ENCODE peak calls at places on chromosomes 2 and 18, in six cellular contexts. One of them, this sample, is unnamed.
A peak's percentile ranks its signal among the peaks of the same experiment; 100 is the strongest.

GRCh38 chr18:74623047-74623816 is 25.6 kb downstream of the ZNF407 start:
- DNase-seq in PC-9: peak; percentile 8
- DNase-seq in fibroblast of lung: peak; percentile 32
- DNase-seq in ovary: no peak
- DNase-seq in left ventricle myocardium inferior: no peak
- DNase-seq in lower lobe of right lung: no peak
- DNase-seq in this sample: no peak

GRCh38 chr2:150327546-150328495 is 159.6 kb downstream of the RND3 start:
- DNase-seq in PC-9: no peak
- DNase-seq in fibroblast of lung: no peak
- DNase-seq in ovary: no peak
- DNase-seq in left ventricle myocardium inferior: no peak
- DNase-seq in lower lobe of right lung: no peak
- DNase-seq in this sample: no peak

GRCh38 chr2:178328037-178328436 is 122.9 kb downstream of the PRKRA start:
- DNase-seq in PC-9: no peak
- DNase-seq in fibroblast of lung: peak; percentile 48
- DNase-seq in ovary: no peak
- DNase-seq in left ventricle myocardium inferior: no peak
- DNase-seq in lower lobe of right lung: no peak
- DNase-seq in this sample: no peak

GRCh38 chr2:68320118-68320641 is 431 bp upstream of the CNRIP1 start:
- DNase-seq in PC-9: no peak
- DNase-seq in fibroblast of lung: no peak
- DNase-seq in ovary: peak; percentile 24
- DNase-seq in left ventricle myocardium inferior: no peak
- DNase-seq in lower lobe of right lung: no peak
- DNase-seq in this sample: no peak

GRCh38 chr2:102063948-102064678 is 72.4 kb downstream of the IL1R2 start:
- DNase-seq in PC-9: peak; percentile 75
- DNase-seq in fibroblast of lung: peak; percentile 99
- DNase-seq in ovary: peak; percentile 88
- DNase-seq in left ventricle myocardium inferior: peak; percentile 81
- DNase-seq in lower lobe of right lung: peak; percentile 87
- DNase-seq in this sample: no peak

GRCh38 chr2:103401621-103402020 is 639.8 kb downstream of the TMEM182 start:
- DNase-seq in PC-9: no peak
- DNase-seq in fibroblast of lung: peak; percentile 72
- DNase-seq in ovary: no peak
- DNase-seq in left ventricle myocardium inferior: no peak
- DNase-seq in lower lobe of right lung: no peak
- DNase-seq in this sample: no peak

GRCh38 chr18:6341303-6341702 is 73.4 kb downstream of the L3MBTL4 start:
- DNase-seq in PC-9: no peak
- DNase-seq in fibroblast of lung: no peak
- DNase-seq in ovary: no peak
- DNase-seq in left ventricle myocardium inferior: no peak
- DNase-seq in lower lobe of right lung: no peak
- DNase-seq in this sample: no peak

GRCh38 chr2:222837643-222838056 is 23.2 kb upstream of the ACSL3 start:
- DNase-seq in PC-9: peak; percentile 75
- DNase-seq in fibroblast of lung: no peak
- DNase-seq in ovary: no peak
- DNase-seq in left ventricle myocardium inferior: no peak
- DNase-seq in lower lobe of right lung: no peak
- DNase-seq in this sample: no peak

GRCh38 chr18:13574761-13575160 is 151.6 kb downstream of the FAM210A start:
- DNase-seq in PC-9: no peak
- DNase-seq in fibroblast of lung: no peak
- DNase-seq in ovary: no peak
- DNase-seq in left ventricle myocardium inferior: no peak
- DNase-seq in lower lobe of right lung: no peak
- DNase-seq in this sample: no peak

GRCh38 chr2:238117199-238118154 is 17.3 kb downstream of the ESPNL start:
- DNase-seq in PC-9: peak; percentile 79
- DNase-seq in fibroblast of lung: no peak
- DNase-seq in ovary: no peak
- DNase-seq in left ventricle myocardium inferior: peak; percentile 8
- DNase-seq in lower lobe of right lung: no peak
- DNase-seq in this sample: no peak

DNA sequence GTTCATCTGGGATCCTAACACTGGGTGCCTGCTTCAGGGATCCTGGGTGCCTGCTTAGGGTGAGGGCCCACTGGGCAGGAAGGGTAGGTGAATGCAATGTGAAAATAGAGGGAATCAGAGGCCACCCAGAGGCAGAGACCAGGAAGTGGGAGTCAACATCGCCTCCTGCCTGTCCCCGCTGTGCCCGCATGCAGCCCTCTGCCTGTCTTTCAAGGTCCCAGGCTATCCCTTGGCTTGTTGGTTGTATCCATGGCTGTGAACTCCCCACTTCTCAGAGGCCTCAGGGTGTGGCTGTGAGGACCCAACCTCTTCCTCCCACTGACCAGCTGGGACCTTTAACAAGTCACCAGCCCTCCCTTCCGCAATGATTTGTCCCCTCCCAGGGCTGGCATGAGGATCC is 26.5 kb downstream of the PSD4 start:
- DNase-seq in PC-9: no peak
- DNase-seq in fibroblast of lung: no peak
- DNase-seq in ovary: no peak
- DNase-seq in left ventricle myocardium inferior: no peak
- DNase-seq in lower lobe of right lung: no peak
- DNase-seq in this sample: no peak
- TF ChIP-seq CTCF in PC-9: no peak
- TF ChIP-seq CTCF in fibroblast of lung: no peak
- TF ChIP-seq CTCF in ovary: no peak
- TF ChIP-seq CTCF in left ventricle myocardium inferior: no peak
- TF ChIP-seq CTCF in lower lobe of right lung: no peak
- TF ChIP-seq CTCF in this sample: no peak

GRCh38 chr2:152379089-152379488 is 44.1 kb downstream of the FMNL2 start:
- DNase-seq in PC-9: no peak
- DNase-seq in fibroblast of lung: no peak
- DNase-seq in ovary: no peak
- DNase-seq in left ventricle myocardium inferior: no peak
- DNase-seq in lower lobe of right lung: no peak
- DNase-seq in this sample: no peak
- TF ChIP-seq CTCF in PC-9: no peak
- TF ChIP-seq CTCF in fibroblast of lung: no peak
- TF ChIP-seq CTCF in ovary: no peak
- TF ChIP-seq CTCF in left ventricle myocardium inferior: no peak
- TF ChIP-seq CTCF in lower lobe of right lung: no peak
- TF ChIP-seq CTCF in this sample: no peak

GRCh38 chr2:173401716-173402326 is 47.1 kb downstream of the CDCA7 start:
- DNase-seq in PC-9: no peak
- DNase-seq in fibroblast of lung: no peak
- DNase-seq in ovary: no peak
- DNase-seq in left ventricle myocardium inferior: no peak
- DNase-seq in lower lobe of right lung: no peak
- DNase-seq in this sample: no peak

GRCh38 chr2:173397539-173397938 is 42.9 kb downstream of the CDCA7 start:
- DNase-seq in PC-9: no peak
- DNase-seq in fibroblast of lung: no peak
- DNase-seq in ovary: no peak
- DNase-seq in left ventricle myocardium inferior: no peak
- DNase-seq in lower lobe of right lung: no peak
- DNase-seq in this sample: no peak

GRCh38 chr2:173399229-173399628 is 44.6 kb downstream of the CDCA7 start:
- DNase-seq in PC-9: no peak
- DNase-seq in fibroblast of lung: no peak
- DNase-seq in ovary: no peak
- DNase-seq in left ventricle myocardium inferior: no peak
- DNase-seq in lower lobe of right lung: no peak
- DNase-seq in this sample: no peak

GRCh38 chr2:173402405-173402974 is 47.8 kb downstream of the CDCA7 start:
- DNase-seq in PC-9: peak; percentile 88
- DNase-seq in fibroblast of lung: peak; percentile 87
- DNase-seq in ovary: peak; percentile 64
- DNase-seq in left ventricle myocardium inferior: peak; percentile 71
- DNase-seq in lower lobe of right lung: peak; percentile 70
- DNase-seq in this sample: peak; percentile 76

GRCh38 chr2:173400760-173401159 is 46.1 kb downstream of the CDCA7 start:
- DNase-seq in PC-9: no peak
- DNase-seq in fibroblast of lung: no peak
- DNase-seq in ovary: no peak
- DNase-seq in left ventricle myocardium inferior: no peak
- DNase-seq in lower lobe of right lung: no peak
- DNase-seq in this sample: no peak
- TF ChIP-seq CTCF in PC-9: peak; percentile 22
- TF ChIP-seq CTCF in fibroblast of lung: no peak
- TF ChIP-seq CTCF in ovary: no peak
- TF ChIP-seq CTCF in left ventricle myocardium inferior: no peak
- TF ChIP-seq CTCF in lower lobe of right lung: no peak
- TF ChIP-seq CTCF in this sample: peak; percentile 38

GRCh38 chr2:96330407-96330806 is 5.2 kb upstream of the NCAPH start:
- DNase-seq in PC-9: peak; percentile 22
- DNase-seq in fibroblast of lung: peak; percentile 82
- DNase-seq in ovary: no peak
- DNase-seq in left ventricle myocardium inferior: no peak
- DNase-seq in lower lobe of right lung: no peak
- DNase-seq in this sample: no peak

GRCh38 chr2:96336104-96336775 is 674 bp downstream of the NCAPH start:
- DNase-seq in PC-9: no peak
- DNase-seq in fibroblast of lung: no peak
- DNase-seq in ovary: no peak
- DNase-seq in left ventricle myocardium inferior: no peak
- DNase-seq in lower lobe of right lung: no peak
- DNase-seq in this sample: no peak

GRCh38 chr2:96329870-96330269 is 4.8 kb downstream of the ITPRIPL1 start:
- DNase-seq in PC-9: no peak
- DNase-seq in fibroblast of lung: no peak
- DNase-seq in ovary: no peak
- DNase-seq in left ventricle myocardium inferior: no peak
- DNase-seq in lower lobe of right lung: no peak
- DNase-seq in this sample: no peak

GRCh38 chr2:96336873-96337272 is 1.3 kb downstream of the NCAPH start:
- DNase-seq in PC-9: no peak
- DNase-seq in fibroblast of lung: no peak
- DNase-seq in ovary: no peak
- DNase-seq in left ventricle myocardium inferior: no peak
- DNase-seq in lower lobe of right lung: no peak
- DNase-seq in this sample: no peak

DNA sequence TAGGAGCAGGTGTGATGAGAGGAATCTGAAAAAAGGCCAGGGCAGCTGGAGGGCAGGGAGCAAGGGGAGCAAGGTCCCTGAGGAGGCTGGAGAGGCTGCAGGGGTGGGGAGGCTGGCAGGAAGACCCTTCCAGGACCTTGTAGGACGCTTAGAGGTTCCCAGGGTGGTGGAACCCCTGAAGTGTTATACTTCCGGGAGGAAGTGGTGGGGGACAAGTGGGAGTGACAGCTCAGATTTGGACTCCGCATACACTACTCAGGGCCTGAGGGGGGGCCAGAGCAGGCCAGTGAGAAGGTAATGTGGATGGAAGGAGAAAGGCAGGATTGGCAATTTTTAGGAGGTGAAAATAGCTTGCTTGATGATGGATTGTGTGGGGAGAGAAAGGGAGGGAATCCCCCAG is 1.9 kb upstream of the NCAPH start:
- DNase-seq in PC-9: no peak
- DNase-seq in fibroblast of lung: no peak
- DNase-seq in ovary: no peak
- DNase-seq in left ventricle myocardium inferior: no peak
- DNase-seq in lower lobe of right lung: no peak
- DNase-seq in this sample: no peak
- TF ChIP-seq CTCF in PC-9: no peak
- TF ChIP-seq CTCF in fibroblast of lung: no peak
- TF ChIP-seq CTCF in ovary: no peak
- TF ChIP-seq CTCF in left ventricle myocardium inferior: no peak
- TF ChIP-seq CTCF in lower lobe of right lung: no peak
- TF ChIP-seq CTCF in this sample: no peak

DNA sequence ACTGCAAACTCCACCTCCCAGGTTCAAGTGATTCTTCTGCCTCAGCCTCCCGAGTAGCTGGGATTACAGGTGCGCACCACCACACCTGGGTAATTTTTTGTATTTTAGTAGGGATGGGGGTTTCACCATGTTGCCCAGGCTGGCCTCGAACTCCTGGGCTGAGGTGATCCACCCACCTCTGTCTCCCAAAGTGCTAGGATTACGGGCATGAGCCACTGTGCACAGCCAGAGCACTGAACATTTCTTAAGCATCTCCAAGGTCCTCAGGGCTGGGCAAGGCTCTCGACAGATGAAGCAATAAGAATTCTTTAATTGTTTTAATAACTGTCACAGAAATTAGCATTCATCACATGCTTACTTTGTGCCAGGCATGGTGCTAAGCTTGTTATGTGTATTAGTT is 4.1 kb downstream of the ATOH8 start:
- DNase-seq in PC-9: no peak
- DNase-seq in fibroblast of lung: no peak
- DNase-seq in ovary: no peak
- DNase-seq in left ventricle myocardium inferior: no peak
- DNase-seq in lower lobe of right lung: no peak
- DNase-seq in this sample: no peak
- TF ChIP-seq CTCF in PC-9: no peak
- TF ChIP-seq CTCF in fibroblast of lung: no peak
- TF ChIP-seq CTCF in ovary: no peak
- TF ChIP-seq CTCF in left ventricle myocardium inferior: no peak
- TF ChIP-seq CTCF in lower lobe of right lung: no peak
- TF ChIP-seq CTCF in this sample: no peak